ENCODE peak calls at places on chromosomes 1 and 21, in nine cellular contexts. E is MM.1S, J is thoracic aorta, T is heart right ventricle, M is upper lobe of right lung, B is left ventricle myocardium inferior, W is hepatocyte, S is iPS DF 6.9, F is body of pancreas. P is an unnamed sample.
A peak's percentile ranks its signal among the peaks of the same experiment; 100 is the strongest.

GRCh38 chr21:45576838-45577737 is 34.8 kb upstream of the SLC19A1 start:
- DNase-seq in S (no peak), F (no peak), E (no peak), W (peak; percentile 2), M (peak; percentile 48), J (no peak), T (no peak), B (peak; percentile 3), P (no peak)

GRCh38 chr1:53592521-53592982 is 133.4 kb downstream of the DMRTB1 start:
- DNase-seq in B (no peak), J (no peak), F (no peak), T (no peak), E (no peak), M (peak; percentile 88), S (no peak), W (peak; percentile 82), P (peak; percentile 5)

GRCh38 chr1:55214903-55215193 is 316 bp downstream of the USP24 start:
- DNase-seq in T (peak; percentile 42), F (peak; percentile 32), M (peak; percentile 79), E (no peak), S (no peak), J (no peak), B (peak; percentile 30), W (peak; percentile 61), P (no peak)

GRCh38 chr1:23673086-23673813 is 18.4 kb upstream of the RPL11 start:
- DNase-seq in T (peak; percentile 27), S (no peak), M (no peak), B (no peak), J (no peak), E (peak; percentile 38), W (peak; percentile 78), F (peak; percentile 57), P (no peak)

GRCh38 chr1:39620659-39621165 is 18.7 kb downstream of the HEYL start:
- DNase-seq in M (no peak), T (peak; percentile 70), E (no peak), J (no peak), F (no peak), W (no peak), S (no peak), B (peak; percentile 58), P (no peak)

GRCh38 chr21:46091631-46092025 is 6.3 kb upstream of the COL6A2 start:
- DNase-seq in F (no peak), T (no peak), J (no peak), E (no peak), M (peak; percentile 23), S (no peak), B (no peak), W (no peak), P (no peak)

GRCh38 chr1:241411776-241412338 is 54.9 kb upstream of the RGS7 start:
- DNase-seq in J (no peak), W (no peak), S (no peak), T (no peak), E (no peak), F (no peak), B (no peak), M (no peak), P (no peak)

GRCh38 chr21:44903689-44904088 is 17.0 kb downstream of the ITGB2 start:
- DNase-seq in F (no peak), W (no peak), E (no peak), M (no peak), S (no peak), J (no peak), B (peak; percentile 8), T (peak; percentile 7), P (no peak)

GRCh38 chr1:44924835-44925464 is 61.4 kb downstream of the EIF2B3 start:
- DNase-seq in J (no peak), S (no peak), F (no peak), T (no peak), M (no peak), E (no peak), B (no peak), W (peak; percentile 27), P (peak; percentile 23)

GRCh38 chr1:30460661-30461060 is 262.7 kb downstream of the MATN1 start:
- DNase-seq in B (no peak), S (no peak), M (peak; percentile 25), W (no peak), E (no peak), F (no peak), T (no peak), J (no peak), P (no peak)

GRCh38 chr1:119429687-119430086 is 14.7 kb downstream of the HSD3B2 start:
- DNase-seq in S (no peak), E (no peak), M (no peak), J (no peak), W (no peak), T (no peak), B (no peak), F (no peak), P (no peak)

GRCh38 chr21:45109831-45110492 is 35.6 kb downstream of the ADARB1 start:
- DNase-seq in M (no peak), F (no peak), E (peak; percentile 91), W (no peak), T (no peak), B (no peak), J (no peak), S (no peak), P (peak; percentile 95)

GRCh38 chr1:4615138-4615470 is 39.3 kb upstream of the AJAP1 start:
- DNase-seq in F (no peak), S (no peak), E (no peak), W (no peak), T (no peak), B (no peak), J (no peak), M (no peak), P (no peak)

GRCh38 chr1:29256979-29257804 is 20.9 kb downstream of the PTPRU start:
- DNase-seq in E (no peak), J (no peak), B (no peak), S (no peak), W (no peak), F (peak; percentile 58), T (no peak), M (peak; percentile 64), P (no peak)

GRCh38 chr1:201072149-201072548 is 40.1 kb downstream of the CACNA1S start:
- DNase-seq in E (no peak), S (no peak), T (no peak), M (no peak), B (no peak), J (no peak), F (no peak), W (no peak), P (no peak)

GRCh38 chr1:19310720-19311502 is 1.0 kb downstream of the AKR7A2 start:
- DNase-seq in B (no peak), W (no peak), M (no peak), J (no peak), E (no peak), T (no peak), F (no peak), S (no peak), P (peak; percentile 18)

DNA sequence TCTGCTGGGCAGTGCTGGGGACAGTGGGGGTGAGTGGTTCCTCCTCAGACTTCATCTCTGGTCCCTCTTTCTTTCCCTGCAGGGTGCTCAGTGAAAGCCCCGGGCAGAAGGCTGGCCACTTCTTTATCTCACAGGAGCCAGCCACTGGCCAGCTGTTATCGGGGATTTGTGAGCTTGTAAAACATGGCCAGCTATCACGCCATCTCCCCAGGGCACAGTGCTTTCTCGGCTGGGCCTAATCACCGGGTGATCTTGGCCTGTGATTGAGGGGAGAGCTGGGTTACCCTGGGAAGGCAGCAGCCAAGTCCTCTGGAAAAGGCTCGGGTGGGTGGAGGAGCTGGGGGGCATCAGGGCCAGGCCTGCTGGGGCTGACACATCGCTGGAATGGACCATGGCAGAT is 83.0 kb downstream of the IGSF21 start:
- DNase-seq in J (no peak), T (no peak), E (no peak), S (no peak), W (no peak), M (no peak), F (no peak), B (no peak), P (no peak)
- H3K27ac ChIP-seq in J (no peak overlapping the region), T (no peak overlapping the region), E (no peak overlapping the region), S (no peak overlapping the region), W (no peak overlapping the region), M (no peak overlapping the region), F (no peak overlapping the region), B (no peak overlapping the region), P (no peak overlapping the region)

GRCh38 chr1:91862120-91862519 is 23.8 kb downstream of the TGFBR3 start:
- DNase-seq in S (no peak), T (no peak), B (no peak), W (no peak), E (no peak), M (no peak), F (no peak), J (no peak), P (no peak)
- H3K4me1 ChIP-seq in S (no peaks in the 10 kb centered on the region), T (peaks cover 19% of the 10 kb centered on the region), B (peaks cover 41% of the 10 kb centered on the region), W (no peaks in the 10 kb centered on the region), E (peaks cover 5% of the 10 kb centered on the region), M (no peaks in the 10 kb centered on the region), F (no peaks in the 10 kb centered on the region), J (peaks cover 6% of the 10 kb centered on the region), P (no peaks in the 10 kb centered on the region)

GRCh38 chr1:26351591-26352337 is 2.2 kb downstream of the CRYBG2 start:
- DNase-seq in B (no peak), J (no peak), M (no peak), S (no peak), F (no peak), T (no peak), W (peak; percentile 78), E (no peak), P (no peak)
- H3K27ac ChIP-seq in B (no peak overlapping the region), J (no peak overlapping the region), M (no peak overlapping the region), S (no peak overlapping the region), F (no peak overlapping the region), T (no peak overlapping the region), W (peak overlapping the region; percentile 100), E (no peak overlapping the region), P (no peak overlapping the region)

GRCh38 chr1:6801199-6801598 is 15.9 kb downstream of the CAMTA1 start:
- DNase-seq in T (no peak), W (no peak), B (no peak), M (no peak), J (no peak), F (no peak), E (no peak), S (no peak), P (no peak)

GRCh38 chr1:6802893-6803292 is 17.6 kb downstream of the CAMTA1 start:
- DNase-seq in E (no peak), T (no peak), S (no peak), J (no peak), F (no peak), M (no peak), B (no peak), W (no peak), P (no peak)

GRCh38 chr1:6802454-6802853 is 17.2 kb downstream of the CAMTA1 start:
- DNase-seq in M (no peak), B (no peak), W (no peak), E (no peak), F (no peak), T (no peak), S (no peak), J (no peak), P (no peak)

GRCh38 chr1:6800728-6801127 is 15.5 kb downstream of the CAMTA1 start:
- DNase-seq in J (no peak), W (no peak), F (no peak), E (no peak), M (no peak), B (no peak), S (no peak), T (no peak), P (no peak)

DNA sequence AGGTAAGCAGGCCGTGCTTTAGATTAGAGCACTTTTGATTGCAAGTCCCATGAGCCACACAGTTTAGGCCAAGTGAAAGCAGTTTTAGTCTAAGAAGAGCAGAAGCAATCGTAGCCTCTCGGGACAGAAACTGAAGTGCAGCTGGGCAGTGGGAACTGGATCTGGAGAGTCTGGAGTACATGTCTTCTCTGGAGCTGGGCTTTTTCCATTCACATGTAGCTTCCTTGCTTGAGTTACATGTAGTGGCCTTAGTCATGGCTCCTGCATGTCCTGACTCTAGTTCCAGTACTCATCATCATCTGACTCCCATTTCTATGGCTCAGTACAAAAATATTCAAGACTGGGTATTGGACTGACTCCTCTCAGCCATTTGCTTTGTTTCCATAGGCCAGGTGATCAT is 16.7 kb downstream of the CAMTA1 start:
- DNase-seq in F (no peak), B (no peak), W (no peak), M (no peak), J (no peak), S (no peak), E (no peak), T (no peak), P (no peak)
- H3K4me1 ChIP-seq in F (peaks cover 29% of the 10 kb centered on the region), B (peaks cover 80% of the 10 kb centered on the region), W (no peaks in the 10 kb centered on the region), M (peaks cover 24% of the 10 kb centered on the region), J (peaks cover 38% of the 10 kb centered on the region), S (no peaks in the 10 kb centered on the region), E (peaks cover 8% of the 10 kb centered on the region), T (peaks cover 64% of the 10 kb centered on the region), P (peaks cover 21% of the 10 kb centered on the region)

P was measured in OCI-LY7.